ENCODE peak calls at places on chromosome 15, in nine cellular contexts. K is fibroblast of the aortic adventitia; N is HFFc6; Q is mesothelial cell of epicardium; O is left ventricle myocardium superior; H is left cardiac atrium; I is activated CD4-positive, alpha-beta T cell treated with anti-CD3 and anti-CD28 coated beads, Interleukin-2, amount 50 U/mL, for 1 hour; D is activated naive CD4-positive, alpha-beta T cell treated with anti-CD3 and anti-CD28 coated beads for 36 hours; X is HTR-8/SVneo. S is an unnamed sample.

GRCh38 chr15:25783607-25784131 is 79.5 kb downstream of the ATP10A start:
- DNase-seq in K (peak; percentile 37), N (peak; percentile 28), Q (no peak), O (no peak), H (no peak), I (peak; percentile 53), D (peak; percentile 68), X (no peak), S (no peak)

GRCh38 chr15:58839485-58839884 is 68.4 kb downstream of the MINDY2 start:
- DNase-seq in K (peak; percentile 11), N (no peak), Q (no peak), O (no peak), H (no peak), I (no peak), D (no peak), X (peak; percentile 22), S (no peak)

GRCh38 chr15:58467121-58467721 is 35.4 kb downstream of the LIPC start:
- DNase-seq in K (no peak), N (no peak), Q (no peak), O (no peak), H (no peak), I (no peak), D (no peak), X (no peak), S (no peak)

GRCh38 chr15:37058316-37058985 is 41.9 kb downstream of the MEIS2 start:
- DNase-seq in K (no peak), N (no peak), Q (no peak), O (no peak), H (no peak), I (no peak), D (no peak), X (no peak), S (no peak)

GRCh38 chr15:90560229-90560771 is 30.6 kb downstream of the CRTC3 start:
- DNase-seq in K (peak; percentile 100), N (peak; percentile 95), Q (no peak), O (peak; percentile 72), H (peak; percentile 56), I (no peak), D (no peak), X (peak; percentile 28), S (no peak)

GRCh38 chr15:36356978-36357582 is 222.3 kb upstream of the CDIN1 start:
- DNase-seq in K (peak; percentile 95), N (peak; percentile 46), Q (no peak), O (no peak), H (no peak), I (no peak), D (no peak), X (no peak), S (no peak)

GRCh38 chr15:77028451-77029165 is 33.7 kb downstream of the PSTPIP1 start:
- DNase-seq in K (no peak), N (no peak), Q (peak; percentile 6), O (peak; percentile 13), H (peak; percentile 9), I (no peak), D (peak; percentile 3), X (no peak), S (no peak)

GRCh38 chr15:78737187-78737820 is 74.0 kb downstream of the ADAMTS7 start:
- DNase-seq in K (no peak), N (no peak), Q (no peak), O (no peak), H (no peak), I (no peak), D (no peak), X (no peak), S (no peak)

GRCh38 chr15:96888764-96889163 is 558.3 kb downstream of the NR2F2 start:
- DNase-seq in K (no peak), N (no peak), Q (no peak), O (no peak), H (no peak), I (no peak), D (no peak), X (no peak), S (no peak)

GRCh38 chr15:58608129-58608590 is 141.3 kb downstream of the ADAM10 start:
- DNase-seq in K (peak; percentile 62), N (peak; percentile 59), Q (no peak), O (no peak), H (no peak), I (no peak), D (no peak), X (no peak), S (no peak)

GRCh38 chr15:77358545-77359240 is 61.2 kb downstream of the PEAK1 start:
- DNase-seq in K (peak; percentile 8), N (no peak), Q (no peak), O (no peak), H (no peak), I (no peak), D (no peak), X (no peak), S (no peak)

GRCh38 chr15:37219211-37219701 is 118.9 kb upstream of the MEIS2 start:
- DNase-seq in K (no peak), N (no peak), Q (no peak), O (no peak), H (no peak), I (no peak), D (no peak), X (no peak), S (no peak)

S was measured in GDM1.